ENCODE peak calls at places on chromosomes 2 and 18, in nine cellular contexts. P, X, I, Y, H, B, E, V and M are unnamed samples.

GRCh38 chr18:8460748-8461147 is 148.5 kb upstream of the RAB12 start:
- DNase-seq in E (no peak), X (no peak), H (no peak), Y (no peak), P (no peak), V (no peak), B (no peak), I (no peak), M (no peak)

GRCh38 chr2:109422758-109423500 is 190.8 kb downstream of the SEPTIN10 start:
- DNase-seq in Y (no peak), I (no peak), X (peak; percentile 16), E (no peak), V (no peak), P (no peak), B (no peak), H (no peak), M (no peak)

GRCh38 chr2:65275141-65275540 is 47.5 kb downstream of the ACTR2 start:
- DNase-seq in H (no peak), V (no peak), E (no peak), Y (no peak), X (no peak), I (no peak), P (no peak), B (no peak), M (no peak)

GRCh38 chr2:200585730-200586643 is at the start of gene AOX1:
- DNase-seq in I (no peak), H (peak; percentile 74), B (peak; percentile 55), Y (peak; percentile 47), P (peak; percentile 60), V (peak; percentile 45), X (peak; percentile 65), E (peak; percentile 78), M (peak; percentile 68)

GRCh38 chr2:20353597-20353996 is 3.0 kb upstream of the PUM2 start:
- DNase-seq in V (no peak), H (no peak), P (peak; percentile 6), E (no peak), Y (no peak), B (no peak), I (no peak), X (no peak), M (no peak)

GRCh38 chr2:140880573-140880972 is 1250.2 kb downstream of the LRP1B start:
- DNase-seq in V (peak; percentile 91), Y (peak; percentile 32), X (no peak), H (no peak), P (no peak), E (no peak), B (peak; percentile 14), I (no peak), M (peak; percentile 37)

GRCh38 chr2:119820275-119820674 is 60.6 kb downstream of the PTPN4 start:
- DNase-seq in H (no peak), X (no peak), V (peak; percentile 82), P (no peak), Y (peak; percentile 87), E (peak; percentile 87), I (no peak), B (peak; percentile 76), M (peak; percentile 63)

GRCh38 chr2:65425276-65425675 is 7.1 kb downstream of the SPRED2 start:
- DNase-seq in X (no peak), H (no peak), E (no peak), V (no peak), Y (no peak), P (no peak), B (no peak), I (no peak), M (no peak)

DNA sequence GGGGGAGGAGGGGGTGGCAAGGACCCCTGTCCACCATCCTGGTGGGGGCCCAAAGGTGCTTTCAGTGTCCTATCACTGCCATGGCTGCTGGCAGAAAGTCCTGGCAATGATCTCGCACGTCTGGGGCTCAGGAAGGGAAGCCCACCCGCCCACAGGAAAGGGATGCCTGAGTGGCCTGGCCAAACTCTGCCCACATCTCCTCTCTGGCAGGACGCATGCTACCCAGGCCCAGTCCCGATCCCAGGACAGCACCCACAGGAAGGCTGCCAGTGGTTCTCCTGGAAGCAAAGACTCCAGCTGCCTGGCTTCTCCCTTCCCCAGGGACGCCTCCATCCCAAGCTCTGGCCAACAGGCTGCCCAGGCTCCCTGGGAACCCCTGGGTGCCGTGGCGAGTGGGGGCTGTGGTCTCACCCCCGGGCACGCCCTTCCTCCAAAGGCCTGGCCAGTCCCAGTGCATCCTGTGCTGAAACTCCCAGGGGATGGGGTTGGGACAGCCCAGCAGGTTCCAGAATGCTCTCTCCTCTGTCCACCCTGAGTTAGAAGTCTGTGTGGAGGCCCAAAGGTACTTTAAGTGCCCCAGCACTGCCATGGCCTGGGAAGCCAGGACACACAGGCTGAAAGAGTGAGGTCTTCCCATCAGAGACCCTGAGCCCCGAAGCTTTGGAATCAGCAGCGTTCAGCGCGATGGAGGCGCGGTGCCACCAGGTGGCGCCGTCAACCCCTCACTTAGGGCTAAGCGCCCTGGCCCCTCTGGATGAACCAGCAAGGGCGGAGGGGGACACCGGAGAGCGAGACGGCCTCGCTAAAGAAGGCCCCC is 29.8 kb upstream of the TAF1B start:
- DNase-seq in X (peak; percentile 77), Y (peak; percentile 64), H (peak; percentile 71), I (no peak), B (peak; percentile 48), E (peak; percentile 69), P (peak; percentile 84), V (peak; percentile 51), M (peak; percentile 61)
- H3K4me3 ChIP-seq in X (peak overlapping the region; percentile 30), Y (peak overlapping the region; percentile 39), H (no peak overlapping the region), I (no peak overlapping the region), B (no peak overlapping the region), E (no peak overlapping the region), P (no peak overlapping the region), V (no peak overlapping the region), M (peak overlapping the region; percentile 29)

GRCh38 chr18:47930086-47930843 is at the start of gene SMAD2:
- DNase-seq in H (peak; percentile 74), B (peak; percentile 71), I (peak; percentile 78), E (peak; percentile 91), P (peak; percentile 80), Y (peak; percentile 80), V (peak; percentile 35), X (peak; percentile 92), M (peak; percentile 74)

GRCh38 chr18:47931707-47932103 is 1.2 kb upstream of the SMAD2 start:
- DNase-seq in E (peak; percentile 35), P (peak; percentile 39), I (peak; percentile 28), H (no peak), X (no peak), B (peak; percentile 28), Y (peak; percentile 42), V (no peak), M (peak; percentile 23)

GRCh38 chr18:47930844-47931706 is 616 bp upstream of the SMAD2 start:
- DNase-seq in P (peak; percentile 98), Y (peak; percentile 98), B (peak; percentile 98), H (peak; percentile 95), V (peak; percentile 94), I (peak; percentile 97), X (peak; percentile 99), E (peak; percentile 98), M (peak; percentile 97)

GRCh38 chr18:47932603-47933002 is 2.1 kb upstream of the SMAD2 start:
- DNase-seq in I (no peak), E (no peak), V (no peak), B (no peak), H (no peak), P (peak; percentile 30), X (no peak), Y (no peak), M (no peak)

DNA sequence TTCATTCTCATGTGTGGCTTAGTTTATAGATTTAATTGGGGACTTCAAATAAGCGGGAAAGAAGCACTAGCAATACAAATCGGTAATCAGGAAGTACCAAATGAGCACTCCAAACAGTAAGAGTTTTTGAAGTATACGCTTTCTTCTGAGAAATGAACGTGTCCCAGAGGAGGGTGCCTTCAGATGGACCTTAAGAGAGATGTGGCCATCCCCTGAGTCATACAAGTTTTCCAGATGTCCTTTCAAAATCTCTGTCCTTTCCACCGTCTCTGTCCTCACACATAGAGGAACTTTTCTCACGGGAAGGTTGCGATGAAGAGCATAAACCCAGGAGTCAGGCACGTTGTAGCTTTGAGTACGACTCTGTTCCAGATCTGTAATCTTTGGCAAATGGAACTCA is 1.7 kb upstream of the SMAD2 start:
- DNase-seq in V (no peak), X (no peak), B (no peak), H (no peak), P (no peak), E (no peak), Y (no peak), I (no peak), M (no peak)
- H3K4me3 ChIP-seq in V (no peak overlapping the region), X (peak overlapping the region; percentile 84), B (no peak overlapping the region), H (no peak overlapping the region), P (no peak overlapping the region), E (no peak overlapping the region), Y (no peak overlapping the region), I (no peak overlapping the region), M (no peak overlapping the region)

GRCh38 chr2:127146071-127146725 is 39.2 kb upstream of the BIN1 start:
- DNase-seq in V (no peak), B (no peak), H (no peak), I (no peak), Y (no peak), P (no peak), E (no peak), X (no peak), M (no peak)

GRCh38 chr2:127142663-127143630 is 36.0 kb upstream of the BIN1 start:
- DNase-seq in H (no peak), P (no peak), X (no peak), Y (peak; percentile 40), V (no peak), I (no peak), E (peak; percentile 17), B (no peak), M (no peak)

GRCh38 chr2:127143851-127144782 is 37.2 kb upstream of the BIN1 start:
- DNase-seq in H (no peak), X (no peak), B (peak; percentile 83), E (peak; percentile 29), I (no peak), Y (peak; percentile 87), V (peak; percentile 49), P (no peak), M (peak; percentile 58)

GRCh38 chr2:127146820-127147502 is 40.0 kb upstream of the BIN1 start:
- DNase-seq in E (no peak), H (no peak), P (no peak), V (peak; percentile 44), I (no peak), Y (peak; percentile 40), X (no peak), B (peak; percentile 29), M (no peak)

DNA sequence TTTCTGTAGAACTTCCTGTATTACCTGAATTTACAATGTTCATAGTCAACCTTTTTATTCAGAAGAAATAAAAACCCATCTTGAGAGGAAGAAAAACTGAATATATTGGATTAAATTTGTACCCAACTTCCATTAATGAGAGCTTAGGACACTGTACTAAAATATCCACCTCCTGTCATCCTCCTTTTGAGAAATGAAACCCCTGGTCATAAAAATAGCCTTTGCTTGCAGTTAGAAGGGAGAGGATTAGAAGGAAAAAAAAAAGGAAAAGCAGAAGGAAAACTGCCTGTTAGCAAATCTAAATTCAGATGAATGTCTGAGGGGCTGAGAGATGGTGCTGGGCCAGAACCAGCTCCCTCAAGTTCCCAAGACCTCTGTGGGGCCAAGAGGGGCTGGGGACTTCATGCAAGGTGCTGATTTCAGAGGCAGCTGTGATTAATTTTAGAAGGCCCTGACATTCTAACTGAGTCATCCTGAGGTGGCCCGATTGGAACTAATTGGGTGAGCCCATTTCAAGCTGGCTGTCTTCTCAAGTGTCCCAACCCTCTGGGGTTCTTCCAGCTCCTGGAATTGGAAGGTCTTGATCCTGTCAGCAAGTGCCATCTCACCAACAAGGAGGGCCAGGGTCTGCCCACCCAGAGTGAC is 38.4 kb upstream of the BIN1 start:
- DNase-seq in Y (no peak), V (peak; percentile 27), B (peak; percentile 33), I (no peak), X (no peak), H (no peak), E (no peak), P (no peak), M (peak; percentile 51)
- H3K4me3 ChIP-seq in Y (no peak overlapping the region), V (no peak overlapping the region), B (no peak overlapping the region), I (no peak overlapping the region), X (no peak overlapping the region), H (no peak overlapping the region), E (no peak overlapping the region), P (no peak overlapping the region), M (no peak overlapping the region)

GRCh38 chr2:197215988-197216979 is 94.3 kb downstream of the ANKRD44 start:
- DNase-seq in E (peak; percentile 42), H (no peak), V (peak; percentile 47), B (peak; percentile 24), P (no peak), I (no peak), Y (peak; percentile 55), X (no peak), M (peak; percentile 6)

GRCh38 chr2:197219636-197220035 is 90.9 kb downstream of the ANKRD44 start:
- DNase-seq in V (no peak), E (peak; percentile 75), P (no peak), X (no peak), B (no peak), H (no peak), Y (peak; percentile 24), I (no peak), M (no peak)

GRCh38 chr2:197211881-197212342 is 98.7 kb downstream of the ANKRD44 start:
- DNase-seq in V (no peak), H (no peak), Y (no peak), E (no peak), P (no peak), B (no peak), X (no peak), I (no peak), M (no peak)

GRCh38 chr2:197212344-197213262 is 98.0 kb downstream of the ANKRD44 start:
- DNase-seq in Y (peak; percentile 51), P (no peak), B (no peak), E (peak; percentile 43), H (no peak), V (peak; percentile 49), X (no peak), I (no peak), M (no peak)

GRCh38 chr2:197217561-197217960 is 93.0 kb downstream of the ANKRD44 start:
- DNase-seq in H (no peak), Y (no peak), P (no peak), X (no peak), V (no peak), B (no peak), E (no peak), I (no peak), M (no peak)
- H3K4me3 ChIP-seq in H (no peak overlapping the region), Y (no peak overlapping the region), P (no peak overlapping the region), X (no peak overlapping the region), V (no peak overlapping the region), B (no peak overlapping the region), E (no peak overlapping the region), I (no peak overlapping the region), M (no peak overlapping the region)